ENCODE peak calls at places on chromosomes 7 and 10, in ten cellular contexts. V, H, G, N, Y, C, J, W, F and M are unnamed samples. For H3K4me1, the result is how much of the 10 kb centered on the place peaks cover.

GRCh38 chr10:18793951-18794350 is 134.7 kb downstream of the ARL5B start:
- DNase-seq in Y (peak), G (no peak), F (no peak), H (no peak), J (no peak), N (no peak), V (peak), C (no peak), W (no peak), M (no peak)

GRCh38 chr10:110944997-110945396 is 25.6 kb downstream of the SHOC2 start:
- DNase-seq in W (no peak), G (no peak), C (no peak), H (no peak), F (no peak), J (no peak), N (no peak), V (peak), Y (no peak), M (no peak)

GRCh38 chr7:70307544-70308106 is 709.4 kb downstream of the AUTS2 start:
- DNase-seq in C (no peak), J (no peak), N (no peak), G (no peak), Y (no peak), F (no peak), W (no peak), V (no peak), H (no peak), M (no peak)

GRCh38 chr7:49852619-49853462 is 79.4 kb downstream of the VWC2 start:
- DNase-seq in H (no peak), Y (peak), J (peak), G (peak), C (no peak), W (peak), N (no peak), F (peak), V (peak), M (peak)

GRCh38 chr10:123929791-123930190 is 38.2 kb upstream of the CPXM2 start:
- DNase-seq in C (no peak), Y (no peak), N (no peak), H (no peak), F (no peak), G (no peak), J (no peak), W (no peak), V (no peak), M (no peak)

GRCh38 chr7:150324366-150324961 is 1.1 kb upstream of the ACTR3C start:
- DNase-seq in H (no peak), N (peak), C (no peak), V (peak), F (no peak), J (no peak), W (no peak), Y (peak), G (no peak), M (no peak)

GRCh38 chr10:122503004-122503403 is 41.7 kb downstream of the HTRA1 start:
- DNase-seq in N (no peak), C (no peak), F (no peak), J (no peak), H (no peak), Y (no peak), G (no peak), V (no peak), W (no peak), M (no peak)

GRCh38 chr10:91479583-91479982 is 69.4 kb downstream of the HECTD2 start:
- DNase-seq in Y (no peak), W (no peak), J (no peak), V (no peak), N (no peak), G (no peak), F (no peak), H (no peak), C (no peak), M (no peak)

GRCh38 chr10:51879238-51879637 is 179.8 kb upstream of the CSTF2T start:
- DNase-seq in N (no peak), H (no peak), V (peak), W (no peak), G (no peak), F (no peak), J (no peak), Y (no peak), C (no peak), M (no peak)

GRCh38 chr7:129828989-129829676 is 123.6 kb downstream of the UBE2H start:
- DNase-seq in F (no peak), Y (no peak), N (no peak), J (no peak), H (no peak), V (peak), W (no peak), G (no peak), C (no peak), M (no peak)

GRCh38 chr10:118522791-118523498 is 72.5 kb downstream of the PRLHR start:
- DNase-seq in Y (no peak), V (no peak), H (no peak), W (no peak), C (no peak), J (no peak), G (no peak), N (no peak), F (no peak), M (no peak)

GRCh38 chr10:16644146-16644545 is 122.5 kb upstream of the C1QL3 start:
- DNase-seq in C (no peak), H (no peak), F (no peak), J (no peak), G (peak), W (no peak), N (no peak), V (no peak), Y (no peak), M (no peak)

GRCh38 chr7:66522518-66522917 is 106.2 kb upstream of the KCTD7 start:
- DNase-seq in Y (peak), N (no peak), H (no peak), C (no peak), V (peak), F (no peak), G (no peak), W (no peak), J (no peak), M (no peak)

GRCh38 chr10:79073784-79074432 is 5.1 kb downstream of the ZMIZ1 start:
- DNase-seq in G (no peak), C (peak), Y (no peak), N (peak), W (peak), H (peak), V (peak), F (no peak), J (peak), M (peak)

GRCh38 chr10:86824151-86824550 is 67.7 kb downstream of the BMPR1A start:
- DNase-seq in H (no peak), W (no peak), Y (no peak), F (no peak), J (no peak), G (no peak), C (no peak), N (no peak), V (no peak), M (no peak)

GRCh38 chr10:103816431-103816830 is 38.9 kb downstream of the SH3PXD2A start:
- DNase-seq in C (no peak), Y (no peak), H (no peak), W (no peak), J (no peak), G (no peak), N (no peak), F (no peak), V (no peak), M (no peak)

GRCh38 chr10:45408421-45409319 is 34.7 kb downstream of the ALOX5 start:
- DNase-seq in W (peak), J (peak), F (no peak), H (no peak), C (no peak), G (no peak), V (no peak), Y (no peak), N (no peak), M (no peak)

GRCh38 chr10:65660006-65660405 is 1265.8 kb upstream of the LRRTM3 start:
- DNase-seq in F (no peak), H (no peak), G (no peak), W (no peak), Y (no peak), J (no peak), V (no peak), N (no peak), C (no peak), M (no peak)

GRCh38 chr7:75688200-75689136 is 50.3 kb downstream of the HIP1 start:
- DNase-seq in Y (peak), W (no peak), C (peak), V (peak), G (no peak), N (peak), J (peak), F (no peak), H (peak), M (no peak)

GRCh38 chr10:33047655-33048054 is 89.6 kb upstream of the ITGB1 start:
- DNase-seq in J (no peak), H (no peak), Y (no peak), F (no peak), N (no peak), C (no peak), G (no peak), V (no peak), W (no peak), M (no peak)

GRCh38 chr10:30510184-30510931 is 76.4 kb downstream of the MAP3K8 start:
- DNase-seq in V (no peak), Y (no peak), G (no peak), F (no peak), W (peak), N (no peak), C (no peak), J (no peak), H (no peak), M (no peak)

GRCh38 chr10:60358282-60358681 is 31.4 kb downstream of the ANK3 start:
- DNase-seq in G (no peak), F (no peak), H (no peak), J (no peak), C (no peak), W (no peak), Y (no peak), N (no peak), V (no peak), M (no peak)

GRCh38 chr10:60359066-60359465 is 30.6 kb downstream of the ANK3 start:
- DNase-seq in Y (no peak), N (no peak), F (no peak), W (no peak), C (no peak), G (no peak), J (no peak), V (no peak), H (no peak), M (no peak)

GRCh38 chr10:60367014-60367413 is 22.7 kb downstream of the ANK3 start:
- DNase-seq in Y (no peak), H (no peak), G (no peak), C (no peak), J (no peak), W (no peak), N (no peak), V (no peak), F (no peak), M (no peak)

GRCh38 chr10:60363187-60363586 is 26.5 kb downstream of the ANK3 start:
- DNase-seq in J (no peak), G (no peak), H (no peak), Y (no peak), V (no peak), C (no peak), N (no peak), W (no peak), F (no peak), M (no peak)

GRCh38 chr10:60362461-60362860 is 27.2 kb downstream of the ANK3 start:
- DNase-seq in V (no peak), H (no peak), Y (no peak), J (no peak), N (no peak), W (no peak), C (no peak), G (no peak), F (no peak), M (no peak)
- H3K4me1 ChIP-seq in V (under half), H (under half), Y (under half), J (under half), N (under half), W (under half), C (under half), G (under half), F (under half), M (under half)

GRCh38 chr7:2834748-2835441 is 9.2 kb downstream of the GNA12 start:
- DNase-seq in C (no peak), J (no peak), Y (no peak), W (no peak), G (no peak), V (no peak), H (no peak), N (no peak), F (no peak), M (no peak)
- H3K4me1 ChIP-seq in C (under half), J (under half), Y (under half), W (under half), G (under half), V (under half), H (half or more), N (under half), F (under half), M (under half)

GRCh38 chr10:116658152-116658551 is 37.4 kb downstream of the PNLIPRP2 start:
- DNase-seq in G (no peak), F (no peak), W (no peak), H (no peak), C (no peak), V (no peak), J (peak), Y (no peak), N (no peak), M (no peak)

GRCh38 chr10:116653885-116654284 is 33.1 kb downstream of the PNLIPRP2 start:
- DNase-seq in F (no peak), G (no peak), N (no peak), V (no peak), J (no peak), C (no peak), W (no peak), H (no peak), Y (no peak), M (no peak)

GRCh38 chr10:116659049-116659670 is 38.4 kb downstream of the PNLIPRP2 start:
- DNase-seq in Y (no peak), G (no peak), V (no peak), N (no peak), F (no peak), C (no peak), H (no peak), W (no peak), J (peak), M (no peak)

GRCh38 chr10:116654816-116655215 is 34.1 kb downstream of the PNLIPRP2 start:
- DNase-seq in C (no peak), J (no peak), V (peak), Y (peak), G (no peak), W (no peak), H (no peak), N (no peak), F (no peak), M (no peak)

DNA sequence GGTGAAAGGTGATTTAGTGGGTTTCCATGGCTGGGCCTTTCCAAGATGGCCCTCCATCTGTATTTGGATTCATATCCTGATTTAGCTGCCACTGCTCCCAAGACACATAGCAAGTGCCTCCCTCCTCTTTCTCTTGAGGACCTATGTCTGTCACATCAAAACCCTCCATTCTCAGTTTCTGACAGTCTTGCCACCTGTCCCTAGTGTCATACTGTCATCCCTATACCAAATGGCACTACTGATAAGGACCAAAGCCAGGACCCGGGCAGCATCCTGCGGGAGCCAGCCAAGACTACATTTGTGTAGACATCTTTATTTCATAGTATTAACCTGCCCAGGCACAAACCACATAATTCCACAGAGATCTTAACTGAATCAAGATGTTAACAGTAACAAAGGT is 34.8 kb downstream of the PNLIPRP2 start:
- DNase-seq in Y (no peak), V (no peak), C (no peak), N (no peak), G (no peak), J (no peak), F (no peak), W (no peak), H (no peak), M (no peak)
- H3K4me1 ChIP-seq in Y (under half), V (under half), C (under half), N (under half), G (under half), J (under half), F (under half), W (under half), H (under half), M (under half)

DNA sequence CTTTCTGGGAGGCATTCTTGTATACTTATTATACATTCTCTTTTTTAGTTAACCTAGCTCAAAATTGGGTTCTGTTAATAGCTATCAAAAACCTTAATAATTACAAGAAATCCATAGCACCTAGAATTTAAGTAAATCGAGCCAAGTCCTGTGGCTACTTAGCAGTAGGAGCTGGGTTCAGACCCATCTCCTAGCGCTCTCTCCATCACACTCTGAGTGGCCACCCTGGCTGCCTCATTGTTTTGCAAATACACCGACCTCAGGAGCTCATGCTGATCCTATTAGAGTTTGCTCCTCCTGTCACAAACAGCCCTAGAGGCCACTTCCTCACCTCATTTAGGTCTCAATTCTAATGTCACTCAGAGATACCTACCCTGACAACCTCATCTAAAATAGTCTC is 46.2 kb upstream of the OSBPL3 start:
- DNase-seq in Y (no peak), N (no peak), C (no peak), G (no peak), V (no peak), W (no peak), F (no peak), J (no peak), H (no peak), M (no peak)
- H3K4me1 ChIP-seq in Y (under half), N (under half), C (under half), G (under half), V (under half), W (under half), F (half or more), J (under half), H (under half), M (under half)

GRCh38 chr7:116968626-116969025 is 15.3 kb downstream of the ST7 start:
- DNase-seq in C (no peak), G (no peak), V (no peak), Y (no peak), W (no peak), H (no peak), J (no peak), N (no peak), F (no peak), M (no peak)

GRCh38 chr7:116967983-116968382 is 14.7 kb downstream of the ST7 start:
- DNase-seq in N (no peak), F (no peak), W (no peak), C (no peak), G (no peak), J (no peak), V (no peak), H (no peak), Y (no peak), M (no peak)

GRCh38 chr7:116971869-116972268 is 18.6 kb downstream of the ST7 start:
- DNase-seq in F (no peak), J (no peak), G (no peak), H (no peak), Y (no peak), C (no peak), N (no peak), V (no peak), W (no peak), M (no peak)

GRCh38 chr7:116969371-116969902 is 16.1 kb downstream of the ST7 start:
- DNase-seq in F (no peak), J (no peak), C (no peak), V (no peak), Y (no peak), W (no peak), G (no peak), H (no peak), N (no peak), M (peak)

GRCh38 chr7:116970148-116970910 is 17.0 kb downstream of the ST7 start:
- DNase-seq in V (no peak), G (no peak), N (no peak), F (no peak), W (no peak), Y (no peak), J (no peak), C (no peak), H (no peak), M (no peak)
- H3K4me1 ChIP-seq in V (under half), G (under half), N (under half), F (under half), W (under half), Y (under half), J (under half), C (under half), H (under half), M (under half)